ENCODE peak calls at places on chromosome 14, in eight cellular contexts. W is aorta; C is neural crest cell; Z is activated CD8-positive, alpha-beta T cell treated with anti-CD3 and anti-CD28 coated beads, Interleukin-2, amount 10 ng/mL, durations not matched to agents 7 days and 5 days; R is neural progenitor cell; I is GM12892; Q is NCI-H1105; F is HTR-8/SVneo. J is an unnamed sample.
A peak's percentile ranks its signal among the peaks of the same experiment; 100 is the strongest.

GRCh38 chr14:52950898-52951729 is at the start of gene FERMT2:
- DNase-seq in Z (no peak), W (peak; percentile 95), I (peak; percentile 52), Q (peak; percentile 76), F (peak; percentile 92), C (peak; percentile 85), R (peak; percentile 97), J (peak; percentile 74)

GRCh38 chr14:104657114-104657524 is 32.3 kb upstream of the INF2 start:
- DNase-seq in W (peak; percentile 41), F (no peak), Q (no peak), Z (no peak), I (no peak), R (no peak), C (no peak), J (no peak)

GRCh38 chr14:32473476-32473875 is 144.4 kb downstream of the AKAP6 start:
- DNase-seq in W (no peak), Q (no peak), R (no peak), Z (no peak), I (no peak), F (no peak), C (no peak), J (no peak)

GRCh38 chr14:34693228-34693939 is 21.0 kb downstream of the CFL2 start:
- DNase-seq in W (peak; percentile 77), I (no peak), F (no peak), C (no peak), R (peak; percentile 16), Q (no peak), Z (peak; percentile 51), J (peak; percentile 79)

GRCh38 chr14:37232907-37233481 is 35.3 kb downstream of the MIPOL1 start:
- DNase-seq in F (peak; percentile 44), I (no peak), Q (peak; percentile 54), W (no peak), C (peak; percentile 9), R (peak; percentile 48), Z (no peak), J (no peak)

GRCh38 chr14:73097421-73097820 is 38.9 kb upstream of the PSEN1 start:
- DNase-seq in Q (no peak), F (no peak), I (no peak), Z (no peak), W (no peak), R (no peak), C (no peak), J (no peak)

GRCh38 chr14:72559669-72560068 is 334.2 kb downstream of the DPF3 start:
- DNase-seq in F (no peak), W (no peak), R (no peak), Z (no peak), C (no peak), I (no peak), Q (no peak), J (no peak)

GRCh38 chr14:66143387-66144112 is 342.6 kb upstream of the CCDC196 start:
- DNase-seq in Q (no peak), C (no peak), R (peak; percentile 32), F (no peak), W (no peak), I (no peak), Z (no peak), J (no peak)

GRCh38 chr14:67586302-67586701 is 13.8 kb downstream of the PIGH start:
- DNase-seq in F (no peak), C (no peak), Z (no peak), R (no peak), Q (no peak), I (no peak), W (no peak), J (peak; percentile 52)

GRCh38 chr14:66495214-66496098 is 9.3 kb downstream of the CCDC196 start:
- DNase-seq in F (peak; percentile 87), Q (peak; percentile 59), C (peak; percentile 34), R (peak; percentile 62), W (no peak), I (no peak), Z (peak; percentile 57), J (peak; percentile 79)

GRCh38 chr14:53037016-53037415 is 86.2 kb upstream of the FERMT2 start:
- DNase-seq in Z (no peak), R (no peak), C (no peak), I (no peak), W (no peak), Q (no peak), F (no peak), J (no peak)